ENCODE peak calls at places on chromosomes 16 and 17, in four cellular contexts. S, A, V and L are unnamed samples.

GRCh38 chr17:57714660-57715059 is 30.4 kb downstream of the CCDC182 start:
- DNase-seq in A (no peak), S (no peak), V (no peak), L (no peak)

GRCh38 chr17:79981661-79982101 is 54.0 kb downstream of the TBC1D16 start:
- DNase-seq in A (no peak), V (no peak), S (no peak), L (no peak)

GRCh38 chr17:40963838-40964237 is 2.9 kb downstream of the KRT39 start:
- DNase-seq in V (no peak), A (peak), S (no peak), L (no peak)

GRCh38 chr17:16906670-16907069 is 65.2 kb downstream of the TNFRSF13B start:
- DNase-seq in S (no peak), V (no peak), A (no peak), L (no peak)

GRCh38 chr16:57800213-57801097 is 1.8 kb downstream of the KIFC3 start:
- DNase-seq in V (no peak), A (no peak), S (no peak), L (no peak)

GRCh38 chr16:15607700-15608396 is 35.1 kb downstream of the MARF1 start:
- DNase-seq in S (peak), A (no peak), V (no peak), L (no peak)

GRCh38 chr16:54746596-54746995 is 184.1 kb upstream of the IRX5 start:
- DNase-seq in V (no peak), A (no peak), S (no peak), L (no peak)

GRCh38 chr16:80694950-80695471 is 109.4 kb downstream of the CDYL2 start:
- DNase-seq in S (no peak), A (no peak), V (no peak), L (no peak)

GRCh38 chr16:56787185-56787584 is 57.3 kb downstream of the NUP93 start:
- DNase-seq in A (no peak), S (no peak), V (no peak), L (no peak)

GRCh38 chr17:42673885-42674754 is 2.7 kb downstream of the PLEKHH3 start:
- DNase-seq in V (no peak), A (peak), S (peak), L (no peak)

GRCh38 chr16:58339452-58339938 is 44.7 kb upstream of the PRSS54 start:
- DNase-seq in S (peak), V (no peak), A (no peak), L (peak)

GRCh38 chr17:83182620-83183063 is 103.2 kb downstream of the METRNL start:
- DNase-seq in S (no peak), V (no peak), A (no peak), L (no peak)

GRCh38 chr17:77085916-77086432 is 54.8 kb upstream of the SEC14L1 start:
- DNase-seq in S (no peak), A (no peak), V (no peak), L (no peak)

GRCh38 chr17:32869345-32870026 is 7.4 kb downstream of the MYO1D start:
- DNase-seq in V (no peak), S (no peak), A (no peak), L (no peak)

GRCh38 chr17:79562117-79562805 is 48.6 kb downstream of the RBFOX3 start:
- DNase-seq in V (no peak), S (no peak), A (no peak), L (no peak)

GRCh38 chr17:66753126-66753920 is 81.6 kb upstream of the CACNG5 start:
- DNase-seq in V (no peak), A (peak), S (no peak), L (no peak)

GRCh38 chr16:4384497-4384896 is 12.8 kb downstream of the VASN start:
- DNase-seq in S (no peak), A (peak), V (no peak), L (no peak)

GRCh38 chr17:56891751-56892150 is 22.1 kb downstream of the TRIM25 start:
- DNase-seq in S (no peak), V (no peak), A (peak), L (no peak)

GRCh38 chr17:4354862-4355514 is 11.5 kb downstream of the UBE2G1 start:
- DNase-seq in A (no peak), S (no peak), V (no peak), L (peak)

GRCh38 chr16:55240933-55241332 is 83.1 kb upstream of the IRX6 start:
- DNase-seq in A (no peak), V (no peak), S (no peak), L (no peak)

GRCh38 chr17:76138234-76138895 is 2.7 kb downstream of the FOXJ1 start:
- DNase-seq in A (no peak), V (no peak), S (peak), L (no peak)

GRCh38 chr17:74746922-74747321 is 1.5 kb upstream of the NHERF1 start:
- DNase-seq in V (no peak), A (no peak), S (no peak), L (no peak)

GRCh38 chr16:81313731-81314602 is 795 bp upstream of the GAN start:
- DNase-seq in V (no peak), A (no peak), S (peak), L (no peak)

GRCh38 chr16:67284699-67285646 is 5.6 kb downstream of the PLEKHG4 start:
- DNase-seq in V (no peak), S (peak), A (peak), L (no peak)

GRCh38 chr17:6435968-6436367 is 1.0 kb upstream of the AIPL1 start:
- DNase-seq in S (peak), V (no peak), A (peak), L (peak)

GRCh38 chr16:85924675-85925074 is 25.7 kb downstream of the IRF8 start:
- DNase-seq in S (no peak), V (no peak), A (no peak), L (no peak)

GRCh38 chr16:75317101-75317522 is 65.7 kb upstream of the BCAR1 start:
- DNase-seq in S (no peak), V (no peak), A (no peak), L (no peak)

GRCh38 chr17:82845163-82845807 is 5.5 kb upstream of the ZNF750 start:
- DNase-seq in V (no peak), S (no peak), A (no peak), L (no peak)

GRCh38 chr17:34312080-34312479 is 7.2 kb upstream of the CCL8 start:
- DNase-seq in A (no peak), S (no peak), V (no peak), L (no peak)

GRCh38 chr17:8384801-8385335 is 1.9 kb upstream of the RPL26 start:
- DNase-seq in S (no peak), V (no peak), A (no peak), L (peak)

GRCh38 chr17:8383143-8383974 is at the start of gene RPL26:
- DNase-seq in S (peak), A (peak), V (peak), L (peak)

GRCh38 chr17:8380049-8380448 is 2.9 kb downstream of the RPL26 start:
- DNase-seq in V (no peak), S (no peak), A (no peak), L (no peak)

GRCh38 chr17:8382880-8383142 is 182 bp downstream of the RPL26 start:
- DNase-seq in V (no peak), A (no peak), S (no peak), L (no peak)

GRCh38 chr17:8382052-8382879 is 727 bp downstream of the RPL26 start:
- DNase-seq in A (peak), S (no peak), V (no peak), L (no peak)
- TF ChIP-seq POLR2A in A (peak), S (no peak), V (no peak), L (no peak)

GRCh38 chr16:84005391-84005790 is 37.2 kb downstream of the SLC38A8 start:
- DNase-seq in V (no peak), A (no peak), S (no peak), L (no peak)

GRCh38 chr16:84009282-84009681 is 33.3 kb downstream of the SLC38A8 start:
- DNase-seq in S (no peak), A (no peak), V (no peak), L (no peak)

GRCh38 chr16:84007520-84007919 is 35.1 kb downstream of the SLC38A8 start:
- DNase-seq in V (no peak), A (no peak), S (no peak), L (no peak)

GRCh38 chr16:84004442-84004841 is 36.4 kb downstream of the NECAB2 start:
- DNase-seq in V (no peak), A (no peak), S (no peak), L (no peak)

DNA sequence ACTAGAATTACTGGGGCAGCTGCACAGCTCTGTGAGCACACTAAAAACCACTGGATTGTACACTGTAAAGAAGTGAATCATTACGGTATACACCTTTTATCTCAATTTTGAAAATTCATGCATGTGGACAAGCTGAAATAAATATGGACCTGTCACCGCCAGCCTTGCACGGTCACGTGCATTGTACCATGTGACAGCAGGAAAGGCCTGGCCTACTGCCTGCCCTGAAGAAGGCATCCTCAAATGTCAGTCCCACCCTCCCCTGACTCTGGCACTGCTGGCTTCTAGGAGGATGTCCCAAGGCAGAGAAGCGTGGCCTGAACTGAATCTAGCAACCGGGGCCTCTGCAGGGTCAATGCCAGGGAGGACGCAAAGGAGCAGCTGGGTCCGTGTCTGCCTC is 34.6 kb downstream of the SLC38A8 start:
- DNase-seq in V (no peak), A (no peak), S (no peak), L (no peak)
- TF ChIP-seq ZBTB33 in V (no peak), A (no peak), S (no peak), L (no peak)

DNA sequence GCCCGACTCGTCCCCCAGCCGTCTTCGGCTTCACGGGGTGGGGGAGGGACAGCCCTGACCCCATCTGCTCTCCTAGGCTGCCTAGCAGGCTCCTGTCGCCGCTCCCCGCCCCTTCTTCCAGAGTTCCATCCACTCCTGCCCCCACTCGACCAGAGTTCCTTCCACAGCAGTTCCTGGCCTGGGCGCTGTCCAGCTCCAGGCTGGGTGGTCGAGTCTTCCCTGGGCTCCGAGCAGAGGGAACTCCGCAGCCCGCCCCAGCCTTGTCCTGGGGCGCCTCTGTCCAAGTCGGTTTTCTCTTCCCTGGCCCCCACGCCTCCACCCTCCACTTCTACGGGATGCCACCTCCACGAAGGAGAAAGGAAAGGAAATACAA is 1.4 kb downstream of the PYY start:
- DNase-seq in A (peak), S (no peak), V (no peak), L (no peak)
- H3K9ac ChIP-seq in A (peak), S (no peak), V (no peak), L (no peak)

GRCh38 chr16:24117680-24118079 is 138.5 kb upstream of the CACNG3 start:
- DNase-seq in V (no peak), A (no peak), S (no peak), L (no peak)

GRCh38 chr16:24118126-24118821 is 137.9 kb upstream of the CACNG3 start:
- DNase-seq in A (no peak), V (no peak), S (no peak), L (no peak)

GRCh38 chr16:24116371-24116770 is 139.8 kb upstream of the CACNG3 start:
- DNase-seq in V (no peak), S (no peak), A (peak), L (no peak)

GRCh38 chr16:24116989-24117388 is 139.1 kb upstream of the CACNG3 start:
- DNase-seq in S (no peak), V (no peak), A (peak), L (no peak)

DNA sequence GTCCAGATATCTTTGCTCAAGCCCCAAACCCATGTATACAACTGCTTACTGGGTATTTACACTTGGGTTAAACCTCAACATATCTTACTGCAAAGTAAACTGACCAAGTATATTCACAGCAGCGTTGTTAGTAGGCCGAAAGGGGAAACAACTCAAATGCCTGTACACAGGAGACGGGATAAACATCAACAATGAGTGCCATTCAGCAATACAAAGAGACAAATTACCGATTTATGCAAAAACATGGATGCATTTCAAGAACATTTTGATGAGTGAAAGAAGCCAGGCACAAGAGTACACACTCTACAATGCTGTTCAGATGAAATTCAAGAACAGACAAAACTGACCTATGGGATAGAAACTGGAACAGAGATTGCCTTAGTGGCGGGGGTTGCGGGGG is 136.3 kb upstream of the CACNG3 start:
- DNase-seq in V (no peak), A (no peak), S (no peak), L (no peak)
- TF ChIP-seq POLR2A in V (no peak), A (no peak), S (no peak), L (no peak)

GRCh38 chr17:48514483-48514876 is 16.3 kb downstream of the HOXB1 start:
- DNase-seq in V (no peak), S (no peak), A (no peak), L (no peak)

GRCh38 chr17:48513097-48513496 is 17.7 kb downstream of the HOXB1 start:
- DNase-seq in V (no peak), A (no peak), S (no peak), L (no peak)

GRCh38 chr17:48513653-48514482 is 16.9 kb downstream of the HOXB1 start:
- DNase-seq in V (no peak), A (peak), S (no peak), L (no peak)

GRCh38 chr17:48510381-48510760 is 20.4 kb downstream of the HOXB1 start:
- DNase-seq in S (no peak), A (no peak), V (no peak), L (no peak)

GRCh38 chr17:48510761-48511604 is 19.8 kb downstream of the HOXB1 start:
- DNase-seq in V (peak), S (no peak), A (no peak), L (no peak)
- TF ChIP-seq ZBTB33 in V (no peak), S (no peak), A (no peak), L (no peak)

DNA sequence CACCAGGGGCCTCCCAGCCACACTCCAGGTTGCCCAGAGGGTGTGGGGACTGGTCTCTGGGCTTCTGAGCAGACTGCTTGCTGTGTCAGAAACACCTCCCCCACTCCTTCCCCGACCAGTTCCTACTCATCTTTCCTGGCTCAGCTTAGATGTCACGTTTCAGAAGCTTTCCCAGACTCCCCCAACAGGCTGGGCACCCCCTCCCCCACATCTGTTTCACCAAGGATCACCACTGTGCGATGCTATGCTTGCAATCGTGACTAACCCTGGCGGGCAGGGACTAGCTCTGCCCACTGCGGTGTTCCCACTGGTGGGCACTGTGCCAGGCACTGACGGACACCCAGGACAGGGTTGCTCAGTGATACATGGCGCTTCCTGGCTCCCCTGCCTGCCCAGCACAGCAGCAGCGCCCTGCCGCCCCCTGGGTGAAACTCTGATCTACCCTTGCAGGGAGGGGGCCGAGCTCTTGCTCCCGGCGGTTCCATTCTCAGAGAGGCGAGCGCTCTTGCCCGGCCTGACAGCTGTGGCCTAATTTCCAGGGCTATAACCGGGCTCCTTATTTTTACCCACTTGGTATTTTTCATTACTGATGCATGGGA is 29.4 kb upstream of the MTSS2 start:
- DNase-seq in V (no peak), A (peak), S (no peak), L (no peak)
- H3K9ac ChIP-seq in V (no peak), A (peak), S (no peak), L (no peak)